ENCODE peak calls at places on chromosome X, in seven cellular contexts. B is K562; F is transverse colon; U is CD8-positive, alpha-beta T cell; H is HepG2; A is body of pancreas; J is hepatocyte. E is an unnamed sample. For H3K4me1, the result is how much of the 10 kb centered on the place peaks cover.

GRCh38 chrX:139795196-139795595 is 87.2 kb upstream of the MCF2 start:
- DNase-seq in B (no peak), F (no peak), U (no peak), H (no peak), A (no peak), J (no peak), E (no peak)

GRCh38 chrX:47283015-47283771 is 50.4 kb downstream of the USP11 start:
- DNase-seq in B (no peak), F (no peak), U (no peak), H (peak), A (peak), J (no peak), E (peak)

GRCh38 chrX:140064993-140065392 is 99.7 kb upstream of the CXorf66 start:
- DNase-seq in B (no peak), F (no peak), U (no peak), H (no peak), A (peak), J (no peak), E (no peak)

GRCh38 chrX:79235899-79236298 is 91.4 kb downstream of the GPR174 start:
- DNase-seq in B (no peak), F (no peak), U (no peak), H (no peak), A (no peak), J (no peak), E (no peak)

GRCh38 chrX:400258-400657 is 13.6 kb upstream of the PPP2R3B start:
- DNase-seq in B (no peak), F (no peak), U (no peak), H (no peak), A (no peak), J (no peak), E (no peak)

GRCh38 chrX:47030339-47030738 is 47.9 kb upstream of the RGN start:
- DNase-seq in B (peak), F (no peak), U (no peak), H (peak), A (no peak), J (peak), E (peak)

GRCh38 chrX:1262369-1262768 is 6.2 kb upstream of the CSF2RA start:
- DNase-seq in B (no peak), F (no peak), U (no peak), H (no peak), A (no peak), J (no peak), E (no peak)

GRCh38 chrX:107738768-107739167 is 36.8 kb downstream of the TSC22D3 start:
- DNase-seq in B (no peak), F (no peak), U (no peak), H (no peak), A (no peak), J (no peak), E (no peak)

GRCh38 chrX:49290215-49290614 is 13.2 kb upstream of the GAGE10 start:
- DNase-seq in B (no peak), F (no peak), U (no peak), H (no peak), A (no peak), J (no peak), E (no peak)

GRCh38 chrX:103356023-103356798 is at the start of gene TCEAL9:
- DNase-seq in B (peak), F (peak), U (no peak), H (peak), A (peak), J (peak), E (peak)

GRCh38 chrX:107683931-107684330 is 55.6 kb downstream of the PRPS1 start:
- DNase-seq in B (no peak), F (no peak), U (no peak), H (no peak), A (no peak), J (no peak), E (no peak)

GRCh38 chrX:103733017-103733416 is 22.3 kb downstream of the TMEM31 start:
- DNase-seq in B (no peak), F (no peak), U (no peak), H (no peak), A (no peak), J (no peak), E (no peak)

GRCh38 chrX:150337026-150337425 is 26.1 kb upstream of the MAMLD1 start:
- DNase-seq in B (no peak), F (no peak), U (no peak), H (no peak), A (no peak), J (no peak), E (no peak)

GRCh38 chrX:17474892-17475291 is 99.9 kb downstream of the NHS start:
- DNase-seq in B (no peak), F (no peak), U (no peak), H (no peak), A (no peak), J (no peak), E (no peak)

GRCh38 chrX:87941841-87942240 is 424.2 kb downstream of the KLHL4 start:
- DNase-seq in B (no peak), F (no peak), U (no peak), H (no peak), A (no peak), J (no peak), E (no peak)

GRCh38 chrX:134172588-134173259 is 64.3 kb upstream of the CCDC160 start:
- DNase-seq in B (no peak), F (peak), U (no peak), H (no peak), A (peak), J (peak), E (peak)

GRCh38 chrX:108601276-108601675 is 135.1 kb downstream of the IRS4 start:
- DNase-seq in B (no peak), F (no peak), U (no peak), H (no peak), A (no peak), J (no peak), E (no peak)

GRCh38 chrX:47648376-47648775 is 2.0 kb downstream of the ELK1 start:
- DNase-seq in B (no peak), F (no peak), U (no peak), H (no peak), A (no peak), J (no peak), E (no peak)

GRCh38 chrX:48676893-48677270 is 6.7 kb upstream of the WAS start:
- DNase-seq in B (peak), F (peak), U (no peak), H (no peak), A (no peak), J (peak), E (no peak)

GRCh38 chrX:108313662-108314061 is 124.6 kb downstream of the COL4A6 start:
- DNase-seq in B (no peak), F (no peak), U (no peak), H (no peak), A (no peak), J (no peak), E (no peak)

GRCh38 chrX:7088968-7089615 is 58.4 kb upstream of the STS start:
- DNase-seq in B (no peak), F (no peak), U (no peak), H (no peak), A (no peak), J (peak), E (no peak)

GRCh38 chrX:31656013-31656412 is 584.2 kb upstream of the FTHL17 start:
- DNase-seq in B (no peak), F (no peak), U (no peak), H (no peak), A (no peak), J (no peak), E (no peak)

GRCh38 chrX:151714367-151714766 is 1.5 kb upstream of the FATE1 start:
- DNase-seq in B (no peak), F (no peak), U (no peak), H (no peak), A (no peak), J (no peak), E (no peak)

GRCh38 chrX:72101597-72102037 is 30.1 kb downstream of the RTL5 start:
- DNase-seq in B (no peak), F (no peak), U (no peak), H (no peak), A (no peak), J (no peak), E (no peak)

GRCh38 chrX:80578518-80579105 is 158.4 kb downstream of the TENT5D start:
- DNase-seq in B (peak), F (no peak), U (no peak), H (peak), A (no peak), J (peak), E (peak)

GRCh38 chrX:135893294-135893817 is at the start of the genes CT45A10 and SAGE1:
- DNase-seq in B (peak), F (no peak), U (no peak), H (no peak), A (no peak), J (no peak), E (no peak)

GRCh38 chrX:69126642-69127041 is 38.6 kb downstream of the PJA1 start:
- DNase-seq in B (no peak), F (no peak), U (no peak), H (no peak), A (no peak), J (no peak), E (no peak)

GRCh38 chrX:68415289-68415688 is 18.0 kb downstream of the OPHN1 start:
- DNase-seq in B (no peak), F (no peak), U (no peak), H (no peak), A (peak), J (no peak), E (no peak)

GRCh38 chrX:63761639-63762038 is 23.4 kb downstream of the ARHGEF9 start:
- DNase-seq in B (no peak), F (no peak), U (no peak), H (no peak), A (no peak), J (no peak), E (no peak)

GRCh38 chrX:1903380-1903935 is 288.6 kb downstream of the ASMT start:
- DNase-seq in B (no peak), F (no peak), U (no peak), H (peak), A (no peak), J (peak), E (no peak)

GRCh38 chrX:13093489-13094140 is 49.2 kb upstream of the FAM9C start:
- DNase-seq in B (no peak), F (no peak), U (no peak), H (no peak), A (no peak), J (no peak), E (no peak)

GRCh38 chrX:13091111-13091765 is 46.8 kb upstream of the FAM9C start:
- DNase-seq in B (no peak), F (no peak), U (no peak), H (no peak), A (no peak), J (no peak), E (no peak)

GRCh38 chrX:13094374-13094773 is 50.0 kb upstream of the FAM9C start:
- DNase-seq in B (no peak), F (no peak), U (no peak), H (no peak), A (no peak), J (no peak), E (no peak)

GRCh38 chrX:13090261-13091110 is 46.1 kb upstream of the FAM9C start:
- DNase-seq in B (peak), F (no peak), U (no peak), H (peak), A (no peak), J (peak), E (no peak)

GRCh38 chrX:13092455-13092941 is 48.1 kb upstream of the FAM9C start:
- DNase-seq in B (no peak), F (peak), U (peak), H (no peak), A (peak), J (no peak), E (no peak)
- H3K4me1 ChIP-seq in B (under half), F (under half), U (half or more), H (under half), A (under half), J (under half), E (under half)

GRCh38 chrX:34656842-34657780 is at the start of gene TMEM47:
- DNase-seq in B (peak), F (peak), U (no peak), H (no peak), A (peak), J (peak), E (peak)

GRCh38 chrX:34656467-34656841 is 631 bp downstream of the TMEM47 start:
- DNase-seq in B (no peak), F (no peak), U (no peak), H (no peak), A (no peak), J (peak), E (peak)

GRCh38 chrX:34653811-34654210 is 3.3 kb downstream of the TMEM47 start:
- DNase-seq in B (no peak), F (no peak), U (no peak), H (no peak), A (no peak), J (no peak), E (peak)

GRCh38 chrX:34655496-34656258 is 1.4 kb downstream of the TMEM47 start:
- DNase-seq in B (no peak), F (no peak), U (no peak), H (no peak), A (no peak), J (no peak), E (peak)

DNA sequence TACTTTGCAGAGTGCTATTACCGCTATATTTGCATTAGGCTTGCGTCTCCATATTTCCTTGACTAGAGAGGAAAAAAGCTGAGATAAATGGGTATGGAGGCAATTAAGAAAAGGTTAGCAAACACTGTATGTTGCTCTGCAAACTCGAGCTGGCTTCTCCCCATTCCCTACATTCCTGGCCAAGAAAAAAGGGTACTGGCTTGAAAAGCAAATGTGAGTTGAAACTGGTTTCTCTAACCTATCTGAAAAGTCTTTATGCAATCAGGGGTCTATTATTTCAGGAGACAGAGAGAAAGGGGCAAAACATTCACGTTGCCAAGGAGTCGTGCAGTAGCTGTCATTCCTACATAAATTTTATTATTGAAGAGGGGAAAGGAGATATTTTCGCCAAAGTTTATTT is 2.1 kb downstream of the TMEM47 start:
- DNase-seq in B (no peak), F (no peak), U (no peak), H (no peak), A (no peak), J (no peak), E (peak)
- H3K4me3 ChIP-seq in B (no peak), F (peak), U (no peak), H (no peak), A (no peak), J (peak), E (peak)

DNA sequence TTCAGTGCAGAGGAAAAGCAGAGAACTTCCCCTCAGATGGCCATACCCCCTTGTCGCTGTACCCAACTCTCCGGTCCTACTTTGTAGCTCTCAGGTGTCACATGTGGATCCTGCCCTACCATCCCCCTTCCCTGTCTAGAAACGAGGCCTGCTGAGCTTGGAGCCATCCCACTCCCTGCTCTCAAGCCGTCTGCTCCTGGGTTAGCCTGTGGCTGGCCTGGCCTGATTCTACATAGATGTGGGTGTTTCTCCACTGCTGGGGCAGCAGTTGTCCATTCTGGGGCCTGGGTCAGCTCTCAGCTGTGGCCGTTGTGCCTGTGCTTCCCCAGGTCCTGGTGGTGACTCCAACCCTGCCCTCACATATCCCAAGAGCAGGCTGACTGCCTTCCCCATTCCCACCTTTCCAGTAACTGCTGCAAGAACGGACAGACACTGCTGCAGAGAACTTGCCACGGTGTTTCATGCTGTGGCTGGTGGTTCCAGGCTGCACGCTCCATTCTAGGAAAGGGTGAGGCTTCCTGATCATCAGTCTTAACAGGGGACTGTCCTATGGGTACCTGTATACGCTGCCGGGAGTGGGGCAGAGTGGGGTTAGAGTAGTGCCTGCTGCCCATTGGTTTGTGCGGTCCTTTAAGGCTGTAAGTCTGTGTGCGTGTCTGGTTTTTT is 3.6 kb downstream of the IL9R start:
- DNase-seq in B (no peak), F (no peak), U (no peak), H (no peak), A (no peak), J (no peak), E (no peak)
- H3K27ac ChIP-seq in B (peak), F (no peak), U (no peak), H (no peak), A (no peak), J (no peak), E (no peak)

DNA sequence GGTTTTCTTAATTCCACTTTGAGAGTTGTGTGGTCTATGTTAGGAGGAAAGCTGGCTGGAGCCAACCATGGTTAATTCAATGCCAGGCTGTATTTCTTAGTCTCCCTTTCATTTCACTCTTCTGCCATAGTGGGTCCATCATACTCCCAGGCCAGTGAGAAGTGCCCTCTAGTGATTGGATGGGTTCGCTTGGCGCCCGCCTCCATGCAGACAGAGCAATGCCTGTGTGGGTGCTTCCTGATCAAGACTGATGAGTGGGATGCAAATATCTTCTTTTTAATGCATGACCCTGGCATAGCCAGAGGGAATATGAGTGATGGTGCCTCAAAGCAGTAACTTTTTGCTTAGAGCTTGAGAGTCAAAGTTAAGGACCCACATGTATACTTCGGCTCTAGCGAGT is 6.4 kb downstream of the BMX start:
- DNase-seq in B (no peak), F (no peak), U (no peak), H (no peak), A (no peak), J (no peak), E (no peak)
- H3K4me1 ChIP-seq in B (under half), F (under half), U (under half), H (under half), A (under half), J (under half), E (under half)

GRCh38 chrX:40290519-40290918 is 192.8 kb upstream of the BCOR start:
- DNase-seq in B (no peak), F (no peak), U (no peak), H (no peak), A (no peak), J (no peak), E (no peak)

GRCh38 chrX:40285876-40286275 is 188.1 kb upstream of the BCOR start:
- DNase-seq in B (no peak), F (no peak), U (no peak), H (no peak), A (no peak), J (no peak), E (no peak)

GRCh38 chrX:40291553-40291952 is 193.8 kb upstream of the BCOR start:
- DNase-seq in B (no peak), F (no peak), U (no peak), H (no peak), A (no peak), J (no peak), E (no peak)
- H3K4me3 ChIP-seq in B (no peak), F (no peak), U (no peak), H (no peak), A (no peak), J (no peak), E (no peak)

DNA sequence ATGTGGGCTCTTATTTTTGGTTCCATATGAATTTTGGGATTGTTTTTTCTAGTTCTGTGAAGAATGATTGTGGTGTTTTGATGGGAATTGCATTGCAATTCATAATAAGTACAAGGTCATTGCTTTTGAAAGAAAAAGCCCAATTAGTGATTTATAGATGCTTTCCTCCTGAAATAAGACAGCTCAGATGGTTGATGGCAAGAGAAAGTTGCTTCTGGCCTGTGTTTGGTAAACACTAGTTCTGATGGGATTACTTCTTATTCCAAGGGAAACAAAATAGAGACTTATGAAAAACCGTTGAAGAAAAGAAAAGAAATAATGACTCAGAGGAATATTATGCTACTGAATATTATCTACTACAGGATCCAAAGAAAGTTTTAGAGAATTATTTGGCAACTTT is 144.9 kb downstream of the SPANXA1 start:
- DNase-seq in B (no peak), F (no peak), U (no peak), H (no peak), A (no peak), J (no peak), E (no peak)
- H3K27ac ChIP-seq in B (no peak), F (no peak), U (no peak), H (no peak), A (no peak), J (no peak), E (no peak)

GRCh38 chrX:21930986-21931385 is 9.5 kb upstream of the SMS start:
- DNase-seq in B (no peak), F (no peak), U (no peak), H (no peak), A (no peak), J (no peak), E (no peak)
- H3K4me1 ChIP-seq in B (under half), F (under half), U (under half), H (under half), A (under half), J (under half), E (under half)

E was measured in A673.